ENCODE peak calls at places on chromosomes 13 and 19, in ten cellular contexts. F is tibial artery, O is glutamatergic neuron, I is brain microvascular endothelial cell, R is GM23338, T is GM13977, W is heart left ventricle, X is AG09309, C is thyroid gland, E is astrocyte of the cerebellum. V is an unnamed sample.

GRCh38 chr19:32580901-32581703 is at the start of gene PDCD5:
- DNase-seq in E (peak), F (peak), C (peak), I (peak), T (peak), O (peak), W (peak), X (peak), R (peak), V (peak)

GRCh38 chr13:44249439-44249838 is 124.2 kb upstream of the SERP2 start:
- DNase-seq in W (peak), X (peak), T (no peak), F (peak), O (no peak), C (peak), R (no peak), E (peak), I (no peak), V (no peak)

GRCh38 chr19:6613711-6614110 is 22.8 kb upstream of the CD70 start:
- DNase-seq in R (no peak), I (no peak), T (no peak), C (no peak), E (peak), X (peak), O (no peak), W (no peak), F (no peak), V (peak)

GRCh38 chr13:113769106-113769505 is 10.1 kb downstream of the TMEM255B start:
- DNase-seq in E (no peak), O (no peak), X (no peak), T (no peak), F (no peak), I (no peak), R (no peak), C (no peak), W (no peak), V (no peak)

GRCh38 chr19:28889941-28890645 is 322.9 kb downstream of the UQCRFS1 start:
- DNase-seq in W (no peak), T (no peak), F (no peak), O (no peak), C (no peak), I (no peak), R (no peak), X (no peak), E (no peak), V (no peak)

GRCh38 chr19:32824136-32824835 is 45.3 kb downstream of the SLC7A9 start:
- DNase-seq in E (no peak), O (no peak), X (no peak), W (no peak), R (no peak), F (no peak), I (no peak), T (no peak), C (no peak), V (no peak)

GRCh38 chr19:7934766-7935165 is 8.7 kb downstream of the TIMM44 start:
- DNase-seq in W (no peak), X (no peak), O (no peak), F (no peak), I (no peak), T (no peak), R (no peak), C (no peak), E (no peak), V (no peak)

GRCh38 chr19:39927076-39927475 is 7.4 kb downstream of the FCGBP start:
- DNase-seq in E (no peak), O (no peak), R (no peak), W (no peak), T (no peak), X (no peak), F (no peak), C (no peak), I (no peak), V (peak)

GRCh38 chr19:28940751-28941500 is 272.0 kb downstream of the UQCRFS1 start:
- DNase-seq in X (peak), F (no peak), T (no peak), O (no peak), W (no peak), I (peak), C (no peak), E (no peak), R (no peak), V (no peak)

DNA sequence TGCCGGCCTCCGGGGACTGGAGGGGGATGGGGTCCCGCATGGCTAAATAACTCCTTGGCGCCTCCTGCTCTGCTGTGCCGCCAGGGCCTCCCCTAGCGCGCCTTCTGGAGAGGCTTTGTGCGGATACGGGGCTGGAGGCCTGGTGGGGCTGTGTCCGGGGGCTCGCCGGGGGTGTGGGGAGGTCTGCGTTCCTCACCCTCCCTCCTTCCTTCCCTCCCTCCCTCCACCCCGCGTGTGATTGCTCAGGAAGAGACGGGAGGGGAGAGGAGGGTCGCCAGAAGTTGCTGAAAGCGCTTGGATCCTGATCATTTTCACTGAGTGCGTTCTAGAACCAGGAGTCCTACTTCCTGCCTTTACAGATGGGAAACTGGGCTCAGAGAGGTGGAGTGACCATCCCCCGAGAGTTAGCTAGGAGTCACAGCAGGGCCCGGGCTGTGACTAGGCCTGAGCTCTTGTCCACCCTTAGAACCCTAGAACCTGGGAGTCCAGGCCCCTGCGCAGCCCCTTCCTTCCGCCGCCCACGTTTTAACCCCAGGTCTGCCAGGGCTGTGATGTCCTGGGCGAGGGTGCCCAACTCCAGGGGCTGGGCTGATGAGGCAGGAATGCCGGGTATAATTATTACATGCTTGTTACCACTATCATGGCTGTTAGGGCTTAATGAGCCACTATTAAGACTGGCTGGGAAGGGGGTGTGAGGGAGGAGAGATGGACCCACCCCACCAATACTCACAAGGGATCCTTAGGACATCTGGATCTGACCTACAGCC is 782 bp upstream of the JUND start:
- DNase-seq in T (no peak), C (peak), X (no peak), O (no peak), R (no peak), F (no peak), E (no peak), W (no peak), I (no peak), V (no peak)
- TF ChIP-seq CTCF in T (no peak), C (no peak), X (peak), O (no peak), R (no peak), F (peak), E (no peak), W (no peak), I (peak), V (peak)

DNA sequence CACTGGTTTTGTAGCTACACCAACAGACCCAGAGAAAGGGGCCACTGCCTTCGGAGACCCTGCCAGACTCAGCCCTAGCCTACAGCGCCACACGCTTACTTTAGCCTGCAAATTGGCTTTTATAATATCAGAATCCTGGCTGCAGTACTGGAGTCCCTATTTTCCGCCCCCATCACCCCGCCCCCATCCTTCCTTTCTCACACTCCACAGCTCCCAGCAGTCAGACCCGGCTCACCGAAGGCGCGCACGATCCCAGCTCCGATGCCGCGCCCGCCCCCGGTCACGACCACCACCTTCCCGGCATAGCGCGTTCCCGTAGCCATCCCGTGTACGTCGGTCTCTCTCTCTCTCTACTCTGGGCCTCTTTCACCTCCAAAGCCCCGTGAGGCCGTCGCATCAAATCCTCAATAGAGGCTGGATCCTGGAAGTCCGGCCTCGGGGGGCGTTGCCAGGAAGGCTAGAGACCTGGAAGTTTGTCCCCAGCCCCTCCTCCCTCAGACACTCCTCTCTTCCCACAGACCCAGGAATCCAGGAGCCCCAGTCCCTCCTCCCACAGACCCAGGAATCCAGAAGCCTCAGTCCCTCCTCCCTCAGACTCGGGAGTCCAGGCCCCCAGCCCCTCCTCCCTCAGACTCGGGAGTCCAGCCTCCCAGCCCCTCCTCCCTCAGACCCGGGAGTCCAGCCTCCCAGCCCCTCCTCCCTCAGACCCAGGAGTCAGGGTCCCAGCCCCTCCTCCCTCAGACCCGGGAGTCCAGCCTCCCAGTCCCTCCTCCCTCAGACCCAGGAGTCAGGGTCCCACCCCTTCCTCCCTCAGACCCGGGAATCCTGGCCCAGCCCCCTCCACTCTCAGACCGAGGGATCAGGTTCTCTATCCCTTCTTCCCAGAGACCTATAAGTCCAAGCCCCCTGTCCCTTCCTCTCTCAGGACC is at the start of gene HSD17B14:
- DNase-seq in E (no peak), O (peak), C (peak), I (peak), X (no peak), T (no peak), F (peak), W (no peak), R (peak), V (no peak)
- TF ChIP-seq CTCF in E (no peak), O (peak), C (no peak), I (no peak), X (peak), T (no peak), F (no peak), W (peak), R (peak), V (no peak)

GRCh38 chr19:2624537-2625091 is 77.9 kb downstream of the GNG7 start:
- DNase-seq in E (no peak), I (no peak), T (no peak), O (no peak), F (no peak), W (peak), R (peak), C (peak), X (no peak), V (no peak)
- TF ChIP-seq CTCF in E (peak), I (peak), T (peak), O (no peak), F (no peak), W (no peak), R (no peak), C (no peak), X (no peak), V (peak)

GRCh38 chr19:54389556-54389955 is 24.8 kb upstream of the LAIR1 start:
- DNase-seq in R (no peak), I (no peak), F (no peak), O (no peak), E (no peak), W (no peak), C (no peak), T (no peak), X (no peak), V (no peak)

GRCh38 chr19:54392078-54392477 is 23.2 kb upstream of the TTYH1 start:
- DNase-seq in E (no peak), T (no peak), R (no peak), F (no peak), C (no peak), O (no peak), W (no peak), X (no peak), I (no peak), V (no peak)

GRCh38 chr19:54393381-54393780 is 21.9 kb upstream of the TTYH1 start:
- DNase-seq in E (no peak), X (no peak), O (no peak), I (no peak), T (no peak), W (no peak), C (peak), F (no peak), R (no peak), V (no peak)

GRCh38 chr19:54390942-54391577 is 24.2 kb upstream of the TTYH1 start:
- DNase-seq in I (peak), C (peak), O (peak), F (no peak), R (peak), E (peak), T (peak), X (peak), W (peak), V (no peak)

GRCh38 chr19:54391589-54392061 is 23.6 kb upstream of the TTYH1 start:
- DNase-seq in I (peak), F (no peak), T (no peak), W (no peak), E (no peak), C (no peak), O (no peak), X (no peak), R (peak), V (no peak)
- TF ChIP-seq CTCF in I (peak), F (no peak), T (no peak), W (no peak), E (no peak), C (no peak), O (no peak), X (no peak), R (peak), V (no peak)

DNA sequence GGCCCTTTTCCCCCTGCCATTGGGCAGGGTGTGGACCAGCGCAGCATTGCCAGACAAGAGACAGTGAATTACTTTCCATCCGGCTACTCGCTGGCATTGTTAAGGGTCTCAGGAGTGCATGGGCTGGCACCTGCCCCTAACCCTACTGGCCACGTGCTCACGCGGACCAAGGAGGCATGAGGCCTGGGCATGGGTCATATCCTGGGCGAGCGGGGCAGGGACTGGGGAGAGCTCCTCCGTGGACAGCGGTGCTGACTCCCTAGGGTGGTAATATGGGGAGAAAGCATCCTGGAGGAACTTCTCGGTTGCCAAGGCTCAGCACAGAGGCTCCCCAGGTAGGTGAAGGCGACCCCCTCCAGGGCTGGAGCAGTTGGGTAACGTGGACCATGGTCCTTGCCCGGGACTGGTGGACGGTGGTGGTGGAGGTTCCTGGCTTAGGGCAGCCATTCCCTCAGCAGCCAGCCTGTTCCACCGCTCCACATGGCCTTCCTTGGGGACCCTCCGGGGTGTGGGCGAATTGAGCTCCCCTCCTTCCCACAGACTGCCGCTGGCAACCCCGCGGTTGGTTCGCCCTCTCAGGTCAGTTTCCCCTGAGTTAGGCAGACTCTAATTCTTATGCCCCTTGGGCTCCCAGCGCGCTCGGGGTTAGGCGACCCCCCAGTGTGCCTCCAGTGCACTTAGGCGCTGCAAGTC is 465.1 kb downstream of the SLITRK5 start:
- DNase-seq in R (no peak), O (no peak), I (no peak), C (no peak), X (no peak), T (no peak), E (no peak), W (no peak), F (no peak), V (no peak)
- TF ChIP-seq CTCF in R (no peak), O (no peak), I (no peak), C (no peak), X (no peak), T (no peak), E (no peak), W (no peak), F (no peak), V (no peak)

GRCh38 chr19:57348136-57348535 is 2.9 kb upstream of the ZNF304 start:
- DNase-seq in O (no peak), F (no peak), X (peak), E (no peak), W (no peak), I (no peak), R (no peak), T (no peak), C (no peak), V (no peak)
- TF ChIP-seq CTCF in O (no peak), F (no peak), X (no peak), E (no peak), W (no peak), I (no peak), R (no peak), T (no peak), C (no peak), V (no peak)

DNA sequence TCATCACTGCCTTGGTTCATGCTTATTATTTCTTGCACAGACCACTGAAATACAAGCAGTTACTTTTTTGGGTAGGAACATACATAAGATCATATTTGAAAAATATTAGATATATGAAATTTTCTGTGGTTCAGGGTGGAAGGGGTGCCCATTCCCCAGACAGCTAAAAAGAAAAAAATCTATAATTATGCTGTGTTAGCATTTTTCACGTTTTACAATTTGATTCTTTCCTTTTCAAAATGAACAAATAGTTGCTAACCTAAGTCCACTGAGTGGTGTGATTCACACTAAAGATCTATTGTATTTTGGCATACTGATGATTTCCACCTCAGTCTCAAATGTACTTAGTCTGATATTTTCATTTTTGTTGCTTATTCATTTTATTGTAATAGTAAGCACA is 66.8 kb upstream of the FBXL3 start:
- DNase-seq in F (no peak), T (no peak), C (no peak), W (no peak), E (no peak), X (no peak), R (no peak), I (no peak), O (no peak), V (no peak)
- TF ChIP-seq CTCF in F (no peak), T (no peak), C (no peak), W (no peak), E (no peak), X (no peak), R (no peak), I (no peak), O (no peak), V (no peak)

GRCh38 chr19:54100560-54100959 is at the start of gene OSCAR:
- DNase-seq in T (no peak), E (no peak), I (no peak), F (no peak), C (no peak), X (no peak), W (no peak), R (no peak), O (no peak), V (no peak)

GRCh38 chr19:54094601-54095000 is 6.0 kb downstream of the OSCAR start:
- DNase-seq in W (no peak), E (no peak), R (peak), X (no peak), O (no peak), C (no peak), I (no peak), F (no peak), T (no peak), V (no peak)

GRCh38 chr19:54095136-54095858 is 5.3 kb downstream of the OSCAR start:
- DNase-seq in T (no peak), R (no peak), I (no peak), O (no peak), E (no peak), F (no peak), W (no peak), X (no peak), C (no peak), V (no peak)

GRCh38 chr19:54102421-54103169 is at the start of gene NDUFA3:
- DNase-seq in W (peak), F (peak), R (peak), C (peak), O (peak), T (peak), X (peak), E (peak), I (peak), V (peak)

DNA sequence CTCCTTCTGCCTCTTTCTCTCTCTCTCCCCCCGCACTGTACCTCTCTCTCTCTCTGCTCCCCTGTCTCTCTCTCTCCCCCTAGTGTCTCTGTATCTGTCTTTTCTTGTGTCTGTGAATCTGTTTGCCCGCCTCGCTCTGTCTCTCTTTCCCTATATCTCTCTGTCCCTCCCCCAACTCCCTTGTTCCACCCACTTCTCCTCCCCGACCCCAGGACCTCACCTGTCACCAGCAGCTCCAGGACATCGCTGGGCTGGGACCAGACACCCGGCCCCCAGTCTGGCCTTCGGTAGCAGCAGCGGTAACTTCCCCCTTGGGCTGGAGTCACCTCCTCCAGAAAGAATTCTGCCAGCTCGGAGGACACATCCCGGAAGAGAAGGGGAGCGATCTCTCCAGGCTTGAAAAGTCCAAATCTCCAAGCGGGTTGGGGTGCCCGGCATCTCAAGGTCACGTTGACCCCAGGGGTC is 3.9 kb downstream of the OSCAR start:
- DNase-seq in F (no peak), C (no peak), E (no peak), R (peak), W (no peak), X (peak), T (no peak), I (no peak), O (no peak), V (no peak)
- TF ChIP-seq CTCF in F (no peak), C (no peak), E (peak), R (peak), W (no peak), X (peak), T (peak), I (peak), O (no peak), V (peak)

DNA sequence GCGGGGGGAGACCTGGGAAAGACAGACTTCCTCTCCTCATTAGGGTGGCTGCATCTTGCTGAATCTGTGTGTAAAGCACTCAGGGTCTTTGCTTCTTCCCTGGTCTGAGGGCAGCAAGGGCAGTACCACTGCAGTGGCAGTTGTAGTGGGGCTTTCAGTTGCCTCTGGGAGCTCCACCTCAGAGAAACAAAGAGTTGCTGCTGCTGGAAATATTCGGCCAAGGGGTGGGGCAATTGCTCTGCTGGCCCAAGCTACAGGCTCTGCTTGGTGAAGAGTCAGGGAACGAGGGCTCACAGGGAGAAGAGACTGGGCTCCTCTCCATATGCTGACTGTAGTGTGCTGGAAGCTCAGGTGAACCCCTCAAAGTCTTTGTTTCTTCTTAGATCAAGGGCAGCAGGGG is 52.5 kb downstream of the POSTN start:
- DNase-seq in T (no peak), R (no peak), F (no peak), X (no peak), C (no peak), W (no peak), I (no peak), O (no peak), E (no peak), V (no peak)
- TF ChIP-seq CTCF in T (no peak), R (no peak), F (no peak), X (no peak), C (no peak), W (no peak), I (no peak), O (no peak), E (no peak), V (no peak)

V was measured in osteocyte.